ENCODE peak calls at places on chromosomes 11 and 22, in eight cellular contexts. T, N, L, M, U, X, A and G are unnamed samples.
A peak's percentile ranks its signal among the peaks of the same experiment; 100 is the strongest.

GRCh38 chr11:128057786-128058395 is 529.5 kb downstream of the ETS1 start:
- DNase-seq in T (no peak), N (no peak), L (no peak), M (no peak), U (no peak), X (no peak), A (no peak), G (no peak)

GRCh38 chr22:19871023-19871844 is 16.6 kb upstream of the GNB1L start:
- DNase-seq in T (no peak), N (no peak), L (peak; percentile 39), M (no peak), U (no peak), X (no peak), A (no peak), G (peak; percentile 11)

GRCh38 chr22:49972163-49973017 is 11.8 kb downstream of the PIM3 start:
- DNase-seq in T (no peak), N (no peak), L (peak; percentile 49), M (peak; percentile 14), U (peak; percentile 26), X (no peak), A (no peak), G (peak; percentile 16)

GRCh38 chr11:14336507-14337503 is 22.2 kb downstream of the RRAS2 start:
- DNase-seq in T (no peak), N (peak; percentile 38), L (no peak), M (no peak), U (no peak), X (peak; percentile 89), A (peak; percentile 77), G (no peak)

GRCh38 chr11:73991471-73992006 is 8.9 kb upstream of the UCP2 start:
- DNase-seq in T (no peak), N (no peak), L (peak; percentile 36), M (no peak), U (no peak), X (no peak), A (no peak), G (no peak)

GRCh38 chr11:33770236-33770635 is 4.1 kb downstream of the FBXO3 start:
- DNase-seq in T (no peak), N (no peak), L (no peak), M (no peak), U (no peak), X (no peak), A (no peak), G (no peak)

GRCh38 chr22:24424001-24424900 is 3.1 kb upstream of the ADORA2A start:
- DNase-seq in T (no peak), N (no peak), L (peak; percentile 79), M (peak; percentile 50), U (no peak), X (no peak), A (no peak), G (peak; percentile 52)

GRCh38 chr11:75654314-75654713 is 14.5 kb downstream of the MAP6 start:
- DNase-seq in T (no peak), N (no peak), L (no peak), M (no peak), U (no peak), X (peak; percentile 79), A (peak; percentile 47), G (no peak)

GRCh38 chr11:78961186-78961782 is 386.6 kb upstream of the NARS2 start:
- DNase-seq in T (no peak), N (no peak), L (peak; percentile 82), M (peak; percentile 41), U (peak; percentile 27), X (peak; percentile 19), A (no peak), G (no peak)

GRCh38 chr11:45082744-45083543 is 63.5 kb upstream of the PRDM11 start:
- DNase-seq in T (no peak), N (no peak), L (no peak), M (no peak), U (no peak), X (no peak), A (no peak), G (no peak)

GRCh38 chr11:44978961-44979331 is 28.3 kb upstream of the TP53I11 start:
- DNase-seq in T (no peak), N (no peak), L (peak; percentile 67), M (no peak), U (peak; percentile 83), X (no peak), A (no peak), G (no peak)

GRCh38 chr22:49789289-49790141 is 38.2 kb downstream of the BRD1 start:
- DNase-seq in T (peak; percentile 42), N (no peak), L (no peak), M (no peak), U (no peak), X (peak; percentile 6), A (no peak), G (no peak)

GRCh38 chr11:66834943-66835342 is 8.3 kb upstream of the RCE1 start:
- DNase-seq in T (no peak), N (no peak), L (no peak), M (no peak), U (no peak), X (no peak), A (no peak), G (no peak)

GRCh38 chr11:47566166-47566546 is 757 bp downstream of the PTPMT1 start:
- DNase-seq in T (no peak), N (no peak), L (no peak), M (no peak), U (no peak), X (no peak), A (no peak), G (no peak)

GRCh38 chr11:11985016-11985715 is 23.3 kb downstream of the DKK3 start:
- DNase-seq in T (no peak), N (no peak), L (peak; percentile 46), M (no peak), U (no peak), X (peak; percentile 86), A (peak; percentile 66), G (no peak)

GRCh38 chr22:43999378-43999777 is 24.7 kb upstream of the PARVB start:
- DNase-seq in T (no peak), N (no peak), L (no peak), M (no peak), U (no peak), X (no peak), A (no peak), G (no peak)

GRCh38 chr11:132563050-132563449 is 969.3 kb downstream of the OPCML start:
- DNase-seq in T (no peak), N (no peak), L (no peak), M (no peak), U (no peak), X (no peak), A (no peak), G (no peak)

GRCh38 chr11:132556316-132556715 is 976.0 kb downstream of the OPCML start:
- DNase-seq in T (no peak), N (no peak), L (no peak), M (no peak), U (no peak), X (no peak), A (no peak), G (no peak)

GRCh38 chr11:132555617-132556016 is 976.7 kb downstream of the OPCML start:
- DNase-seq in T (no peak), N (no peak), L (no peak), M (no peak), U (no peak), X (no peak), A (no peak), G (no peak)

GRCh38 chr11:132561937-132562336 is 970.4 kb downstream of the OPCML start:
- DNase-seq in T (no peak), N (no peak), L (no peak), M (no peak), U (no peak), X (no peak), A (no peak), G (no peak)

GRCh38 chr11:132559371-132560036 is 972.8 kb downstream of the OPCML start:
- DNase-seq in T (no peak), N (no peak), L (no peak), M (no peak), U (no peak), X (peak; percentile 7), A (no peak), G (no peak)
- TF ChIP-seq CTCF in T (no peak), N (no peak), L (peak; percentile 39), M (no peak), U (no peak), X (peak; percentile 53), A (no peak), G (no peak)

DNA sequence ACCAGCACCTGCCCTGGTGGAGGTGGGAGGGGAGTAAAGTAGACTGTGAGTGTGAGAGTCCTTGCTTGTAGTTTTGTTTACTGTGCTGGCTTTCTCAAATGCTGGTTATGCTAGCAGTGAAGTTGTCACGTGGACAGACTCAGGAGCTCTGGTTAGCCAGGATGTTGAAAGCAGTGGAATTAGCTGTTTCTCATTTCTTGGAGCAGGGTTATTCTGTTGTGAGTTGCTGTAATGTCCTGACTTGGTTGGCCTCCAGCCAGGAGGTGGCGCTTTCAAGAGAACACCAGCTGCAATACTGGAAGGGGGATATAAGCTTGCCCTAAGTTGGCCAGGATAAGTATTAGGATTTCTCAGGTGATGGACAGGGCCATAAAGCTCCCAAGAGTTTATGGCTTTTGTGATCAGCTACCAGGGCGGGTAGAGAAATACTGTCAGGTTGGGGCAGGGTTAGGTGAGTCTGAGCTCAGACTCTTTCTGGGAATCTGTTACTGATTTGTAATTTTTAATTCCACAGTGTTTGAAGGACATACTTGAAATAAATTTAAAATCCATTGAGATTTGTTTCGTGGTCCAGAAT is 13.7 kb downstream of the CYP2D6 start:
- DNase-seq in T (no peak), N (no peak), L (peak; percentile 85), M (no peak), U (no peak), X (no peak), A (no peak), G (no peak)
- TF ChIP-seq CTCF in T (no peak), N (no peak), L (peak; percentile 64), M (no peak), U (no peak), X (no peak), A (no peak), G (no peak)

GRCh38 chr11:987671-988070 is 48.8 kb downstream of the MUC6 start:
- DNase-seq in T (no peak), N (no peak), L (no peak), M (no peak), U (no peak), X (no peak), A (no peak), G (no peak)

GRCh38 chr11:991034-991433 is 45.5 kb downstream of the MUC6 start:
- DNase-seq in T (no peak), N (no peak), L (no peak), M (no peak), U (no peak), X (no peak), A (no peak), G (no peak)

GRCh38 chr11:991711-992307 is 44.7 kb downstream of the MUC6 start:
- DNase-seq in T (no peak), N (no peak), L (no peak), M (no peak), U (no peak), X (no peak), A (no peak), G (no peak)

GRCh38 chr11:992577-992976 is 43.9 kb downstream of the MUC6 start:
- DNase-seq in T (no peak), N (no peak), L (no peak), M (no peak), U (no peak), X (no peak), A (no peak), G (no peak)

GRCh38 chr11:990101-990500 is 46.4 kb downstream of the MUC6 start:
- DNase-seq in T (no peak), N (no peak), L (no peak), M (no peak), U (no peak), X (no peak), A (no peak), G (no peak)
- TF ChIP-seq CTCF in T (no peak), N (no peak), L (no peak), M (no peak), U (no peak), X (no peak), A (no peak), G (no peak)

GRCh38 chr11:69205125-69205928 is 49.6 kb downstream of the SMIM38 start:
- DNase-seq in T (no peak), N (no peak), L (peak; percentile 41), M (no peak), U (no peak), X (no peak), A (no peak), G (no peak)
- TF ChIP-seq CTCF in T (no peak), N (no peak), L (no peak), M (no peak), U (no peak), X (no peak), A (no peak), G (no peak)